ENCODE peak calls at places on chromosomes 5 and 9, in six cellular contexts. E, Q, U, R, Y and X are unnamed samples.

GRCh38 chr5:56409331-56410190 is 176.4 kb upstream of the ANKRD55 start:
- DNase-seq in E (no peak), Q (no peak), U (peak; percentile 67), R (no peak), Y (peak; percentile 42), X (no peak)

GRCh38 chr9:29001006-29001405 is 1427.7 kb upstream of the C9orf72 start:
- DNase-seq in E (no peak), Q (no peak), U (no peak), R (no peak), Y (no peak), X (no peak)

GRCh38 chr5:170693701-170694100 is 89.8 kb upstream of the GABRP start:
- DNase-seq in E (no peak), Q (peak; percentile 60), U (no peak), R (peak; percentile 47), Y (no peak), X (no peak)

GRCh38 chr5:82346376-82347212 is 68.4 kb upstream of the RPS23 start:
- DNase-seq in E (no peak), Q (no peak), U (no peak), R (no peak), Y (no peak), X (no peak)

GRCh38 chr9:110197330-110198187 is 10.4 kb downstream of the C9orf152 start:
- DNase-seq in E (no peak), Q (no peak), U (no peak), R (no peak), Y (no peak), X (no peak)

GRCh38 chr9:127954831-127955293 is 17.2 kb upstream of the DPM2 start:
- DNase-seq in E (no peak), Q (no peak), U (no peak), R (no peak), Y (no peak), X (no peak)

GRCh38 chr9:76245518-76245917 is 148.7 kb downstream of the RFK start:
- DNase-seq in E (no peak), Q (no peak), U (no peak), R (no peak), Y (no peak), X (no peak)

GRCh38 chr9:115640887-115641286 is 512.7 kb upstream of the PAPPA start:
- DNase-seq in E (no peak), Q (no peak), U (no peak), R (no peak), Y (no peak), X (no peak)

GRCh38 chr5:133240425-133241091 is 188.7 kb downstream of the HSPA4 start:
- DNase-seq in E (no peak), Q (no peak), U (peak; percentile 50), R (no peak), Y (peak; percentile 89), X (peak; percentile 40)

GRCh38 chr9:98374385-98375051 is 119.1 kb upstream of the TBC1D2 start:
- DNase-seq in E (no peak), Q (no peak), U (peak; percentile 52), R (peak; percentile 57), Y (peak; percentile 91), X (no peak)

GRCh38 chr5:75734913-75735789 is 17.9 kb upstream of the POC5 start:
- DNase-seq in E (peak; percentile 28), Q (peak; percentile 58), U (peak; percentile 55), R (peak; percentile 58), Y (peak; percentile 18), X (no peak)

GRCh38 chr9:71928376-71928775 is 16.9 kb downstream of the C9orf85 start:
- DNase-seq in E (no peak), Q (no peak), U (no peak), R (no peak), Y (no peak), X (no peak)

GRCh38 chr9:88344013-88344412 is 44.2 kb upstream of the SPIN1 start:
- DNase-seq in E (no peak), Q (no peak), U (no peak), R (no peak), Y (no peak), X (no peak)

GRCh38 chr5:91027316-91027937 is 355.7 kb downstream of the ARRDC3 start:
- DNase-seq in E (no peak), Q (no peak), U (no peak), R (no peak), Y (no peak), X (no peak)

GRCh38 chr5:181223729-181224389 is 778 bp downstream of the TRIM41 start:
- DNase-seq in E (no peak), Q (peak; percentile 95), U (peak; percentile 34), R (peak; percentile 85), Y (no peak), X (no peak)

GRCh38 chr9:34560574-34561229 is 28.8 kb downstream of the CNTFR start:
- DNase-seq in E (no peak), Q (no peak), U (peak; percentile 64), R (no peak), Y (no peak), X (no peak)

GRCh38 chr5:79285833-79286232 is 49.9 kb downstream of the JMY start:
- DNase-seq in E (no peak), Q (no peak), U (no peak), R (no peak), Y (no peak), X (no peak)

GRCh38 chr5:134082264-134082992 is 32.1 kb upstream of the TCF7 start:
- DNase-seq in E (no peak), Q (no peak), U (no peak), R (no peak), Y (no peak), X (no peak)

GRCh38 chr9:80500300-80500699 is 928.5 kb downstream of the TLE4 start:
- DNase-seq in E (no peak), Q (no peak), U (no peak), R (no peak), Y (no peak), X (no peak)

GRCh38 chr5:15933481-15934207 is 245.9 kb downstream of the MARCHF11 start:
- DNase-seq in E (no peak), Q (peak; percentile 59), U (no peak), R (no peak), Y (peak; percentile 31), X (no peak)

GRCh38 chr5:10562202-10563131 is 1.4 kb upstream of the ANKRD33B start:
- DNase-seq in E (no peak), Q (no peak), U (no peak), R (no peak), Y (no peak), X (peak; percentile 88)

GRCh38 chr5:10563940-10564837 is at the start of gene ANKRD33B:
- DNase-seq in E (no peak), Q (peak; percentile 90), U (peak; percentile 49), R (peak; percentile 88), Y (no peak), X (peak; percentile 94)

GRCh38 chr5:10564838-10565784 is 1.2 kb downstream of the ANKRD33B start:
- DNase-seq in E (no peak), Q (peak; percentile 50), U (no peak), R (peak; percentile 44), Y (no peak), X (peak; percentile 90)

GRCh38 chr5:10565785-10566506 is 2.1 kb downstream of the ANKRD33B start:
- DNase-seq in E (no peak), Q (no peak), U (no peak), R (peak; percentile 31), Y (no peak), X (no peak)

DNA sequence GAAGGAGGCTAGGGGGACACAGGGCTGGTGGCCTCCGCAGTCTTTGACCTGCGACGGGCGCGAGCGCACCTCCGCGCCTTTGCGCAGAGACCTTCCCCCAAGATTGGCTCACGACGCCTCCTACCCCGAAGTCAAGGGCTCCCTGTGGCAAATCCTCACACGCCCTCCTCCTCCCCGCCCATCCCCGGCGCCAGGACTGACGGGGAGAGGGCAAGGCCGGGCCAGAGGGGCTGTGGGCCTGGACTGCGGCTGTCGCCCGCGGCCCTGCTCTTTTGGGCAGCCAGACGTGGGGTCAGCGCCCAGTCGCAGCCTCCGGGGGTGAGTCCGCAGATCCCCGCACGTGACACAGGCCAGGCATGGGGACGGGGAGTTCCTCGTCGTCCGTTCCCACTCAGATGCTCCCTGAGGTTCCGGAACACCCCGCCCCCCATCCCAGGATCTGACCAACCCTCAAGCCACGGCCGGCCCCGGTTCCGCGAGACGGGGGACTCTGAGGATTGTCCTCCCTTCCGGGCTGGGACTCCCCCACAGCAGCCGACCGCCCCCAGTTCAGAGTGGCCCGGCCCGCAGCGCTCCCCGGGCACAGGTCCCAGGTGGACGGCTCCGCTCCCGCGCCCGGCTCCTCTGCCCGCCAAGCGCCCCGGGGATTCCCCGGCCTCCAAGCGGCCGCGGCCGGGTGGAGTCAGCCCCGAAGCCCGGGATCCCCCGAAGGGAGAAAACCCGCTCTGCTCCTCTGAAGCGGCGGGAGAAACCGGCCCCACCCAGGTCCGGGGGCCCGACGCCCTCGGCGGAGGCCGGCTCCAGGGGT is 534 bp upstream of the ANKRD33B start:
- DNase-seq in E (no peak), Q (peak; percentile 67), U (no peak), R (peak; percentile 66), Y (no peak), X (peak; percentile 91)
- H3K27me3 ChIP-seq in E (no peaks in the 10 kb centered on the region), Q (peaks cover 94% of the 10 kb centered on the region), U (peaks cover 35% of the 10 kb centered on the region), R (no peaks in the 10 kb centered on the region), Y (no peaks in the 10 kb centered on the region), X (no peaks in the 10 kb centered on the region)

GRCh38 chr9:124126571-124127289 is 115.2 kb downstream of the LHX2 start:
- DNase-seq in E (peak; percentile 70), Q (peak; percentile 82), U (peak; percentile 83), R (peak; percentile 79), Y (no peak), X (peak; percentile 93)
- TF ChIP-seq CTCF in E (peak; percentile 96), Q (peak; percentile 98), U (peak; percentile 97), R (peak; percentile 94), Y (peak; percentile 97), X (peak; percentile 89)

DNA sequence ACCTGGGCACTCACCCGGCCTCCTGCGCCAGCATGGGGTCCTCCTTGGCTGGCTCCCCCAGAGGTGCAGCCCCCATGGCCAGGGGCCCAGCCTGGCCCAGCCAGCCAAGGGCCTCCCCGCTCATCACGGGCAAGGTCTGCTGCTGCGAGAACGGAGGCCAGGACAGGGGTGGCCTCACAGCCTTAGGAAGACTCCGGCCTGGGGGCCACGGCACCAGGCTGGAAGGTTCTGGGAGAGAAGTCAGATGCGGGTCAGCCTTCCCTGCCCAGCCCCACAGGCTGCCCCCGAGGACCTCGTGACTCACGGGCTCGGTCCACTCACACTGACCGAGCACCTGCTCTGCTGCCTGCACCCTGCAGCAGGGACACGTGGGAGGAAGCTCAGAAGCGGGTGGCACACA is 4.2 kb downstream of the SOHLH1 start:
- DNase-seq in E (no peak), Q (no peak), U (no peak), R (no peak), Y (no peak), X (no peak)
- H3K27me3 ChIP-seq in E (peaks cover 7% of the 10 kb centered on the region), Q (no peaks in the 10 kb centered on the region), U (peaks cover 3% of the 10 kb centered on the region), R (no peaks in the 10 kb centered on the region), Y (peaks cover 8% of the 10 kb centered on the region), X (no peaks in the 10 kb centered on the region)

DNA sequence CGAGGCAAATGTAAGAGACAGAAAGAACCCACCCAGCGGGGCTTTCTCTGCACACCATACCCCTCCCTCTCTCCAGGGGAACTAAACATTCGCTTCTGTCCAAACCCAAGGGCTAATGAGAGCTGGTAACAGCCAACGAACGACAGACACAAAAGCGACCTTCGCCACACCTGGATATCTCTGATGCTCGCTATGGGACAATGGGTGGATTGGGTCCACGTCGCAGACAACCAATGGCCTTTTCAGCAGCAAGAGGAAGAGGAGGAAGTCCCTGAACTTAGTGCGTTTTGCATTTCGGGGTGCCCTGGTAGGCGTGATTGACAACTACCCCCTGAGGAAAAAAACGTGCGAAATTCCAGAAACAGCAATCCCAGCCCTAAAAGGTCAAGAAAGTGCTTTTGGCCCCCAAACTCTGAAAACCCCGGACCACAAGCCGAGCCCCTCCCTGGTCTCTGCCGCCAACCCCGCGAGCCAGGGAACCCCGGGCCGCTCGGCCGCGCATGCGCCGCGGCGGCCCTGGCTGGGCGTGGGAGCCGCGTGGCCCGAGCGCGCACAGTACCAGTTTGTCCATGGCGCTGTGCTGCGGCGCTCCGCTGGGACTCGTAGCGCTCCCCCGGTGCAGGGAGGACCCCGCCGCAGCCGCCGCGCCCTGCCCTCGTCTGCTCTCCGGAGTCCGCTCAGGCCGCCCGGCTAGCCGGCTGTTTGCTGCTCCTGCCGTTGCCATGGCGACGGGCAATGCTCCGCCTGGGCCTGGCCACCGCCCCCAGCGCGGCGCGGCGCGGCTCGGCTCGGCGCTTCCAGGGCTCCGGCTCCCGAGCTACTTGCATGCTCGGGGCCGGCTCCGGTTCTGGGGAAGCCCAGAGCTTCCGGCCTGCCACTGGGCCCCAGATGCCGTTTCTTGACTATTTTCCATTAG is 66.9 kb upstream of the DNAH5 start:
- DNase-seq in E (peak; percentile 83), Q (peak; percentile 98), U (peak; percentile 91), R (peak; percentile 93), Y (peak; percentile 67), X (peak; percentile 93)
- TF ChIP-seq CTCF in E (peak; percentile 35), Q (peak; percentile 14), U (no peak), R (no peak), Y (no peak), X (no peak)